ENCODE peak calls at places on chromosomes 7 and 10, in six cellular contexts. K is stomach, Y is GM12878, T is breast epithelium, C is GM23338, F is K562. X is an unnamed sample. For H3K4me1, the result is how much of the 10 kb centered on the place peaks cover.

GRCh38 chr7:26910221-26910620 is 45.8 kb upstream of the SKAP2 start:
- DNase-seq in K (no peak), Y (no peak), T (no peak), C (peak), F (no peak), X (no peak)

GRCh38 chr7:30921951-30922401 is 10.3 kb downstream of the AQP1 start:
- DNase-seq in K (peak), Y (no peak), T (no peak), C (no peak), F (no peak), X (peak)

GRCh38 chr10:79061441-79062315 is 7.1 kb upstream of the ZMIZ1 start:
- DNase-seq in K (peak), Y (no peak), T (peak), C (no peak), F (no peak), X (peak)

GRCh38 chr7:111560773-111561658 is 1.3 kb downstream of the IMMP2L start:
- DNase-seq in K (no peak), Y (no peak), T (no peak), C (peak), F (peak), X (no peak)

GRCh38 chr7:108310351-108310750 is 145.9 kb downstream of the NRCAM start:
- DNase-seq in K (no peak), Y (no peak), T (no peak), C (no peak), F (no peak), X (no peak)

GRCh38 chr10:103193820-103194529 is 903 bp upstream of the NT5C2 start:
- DNase-seq in K (peak), Y (peak), T (no peak), C (peak), F (peak), X (no peak)

GRCh38 chr10:82464419-82464818 is 589.4 kb downstream of the NRG3 start:
- DNase-seq in K (no peak), Y (no peak), T (no peak), C (no peak), F (no peak), X (no peak)

GRCh38 chr10:124698560-124699470 is 45.4 kb downstream of the FAM53B start:
- DNase-seq in K (no peak), Y (no peak), T (no peak), C (no peak), F (no peak), X (no peak)

GRCh38 chr7:143410523-143411004 is 1.9 kb upstream of the EPHA1 start:
- DNase-seq in K (no peak), Y (no peak), T (no peak), C (peak), F (no peak), X (peak)

GRCh38 chr10:131979336-131979735 is 2.4 kb downstream of the BNIP3 start:
- DNase-seq in K (no peak), Y (no peak), T (no peak), C (no peak), F (no peak), X (peak)

GRCh38 chr10:131979821-131980270 is 1.9 kb downstream of the BNIP3 start:
- DNase-seq in K (peak), Y (no peak), T (no peak), C (no peak), F (peak), X (peak)

GRCh38 chr10:131978366-131978765 is 3.4 kb downstream of the BNIP3 start:
- DNase-seq in K (no peak), Y (no peak), T (no peak), C (no peak), F (no peak), X (peak)

GRCh38 chr10:131977323-131978096 is 4.2 kb downstream of the BNIP3 start:
- DNase-seq in K (no peak), Y (no peak), T (no peak), C (no peak), F (no peak), X (peak)

DNA sequence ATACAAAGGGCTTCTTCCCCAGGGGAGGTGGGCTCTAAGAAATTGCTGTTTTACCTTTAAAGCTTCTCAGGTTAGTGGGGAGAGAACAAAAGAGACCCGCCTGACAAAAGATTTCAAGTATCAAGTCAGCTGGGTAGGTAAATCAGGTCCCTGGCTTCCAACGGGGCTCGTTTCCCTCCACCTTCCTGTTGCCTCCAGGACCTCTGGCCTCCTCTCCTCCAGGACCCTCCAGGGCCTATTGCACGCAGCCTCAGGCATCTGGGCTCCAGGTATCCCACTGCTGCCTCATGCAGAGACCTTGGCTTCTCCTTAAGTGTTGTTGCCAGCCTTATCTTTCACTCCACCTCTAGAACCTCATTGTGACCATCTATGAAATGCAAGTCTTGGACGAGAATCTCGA is 2.9 kb downstream of the BNIP3 start:
- DNase-seq in K (no peak), Y (no peak), T (no peak), C (peak), F (no peak), X (peak)
- TF ChIP-seq POLR2AphosphoS5 in K (no peak), Y (no peak), T (no peak), C (no peak), F (no peak), X (no peak)

DNA sequence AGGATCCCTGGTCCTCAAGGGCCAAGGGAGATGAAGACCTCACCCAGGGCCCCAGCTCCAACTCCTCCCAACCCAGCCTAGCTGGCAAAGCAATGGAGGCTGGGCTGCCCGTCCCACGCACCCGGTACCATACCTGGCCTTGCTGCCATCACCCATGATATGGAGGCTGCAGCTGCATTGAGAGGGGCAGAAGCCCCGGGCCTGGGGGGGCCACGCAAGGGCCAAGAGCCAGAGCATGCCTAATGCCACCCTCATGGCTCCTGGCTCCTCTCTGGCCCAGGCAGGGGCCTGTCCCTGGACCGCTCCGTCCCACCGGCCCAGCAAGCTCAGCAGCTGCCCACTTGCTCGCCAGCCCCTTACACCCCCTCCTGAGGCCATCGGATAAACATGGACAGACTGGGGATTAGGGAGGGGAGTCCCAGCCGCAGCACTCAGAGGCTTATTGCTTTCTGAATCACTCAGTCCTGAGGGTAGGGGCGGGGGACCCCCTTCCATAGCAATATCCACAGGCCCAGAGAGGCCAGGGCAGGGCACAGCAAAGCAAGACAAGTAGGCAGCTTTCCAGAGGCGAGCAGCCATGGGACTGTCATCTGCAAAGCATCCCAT is at the start of gene LRIT1:
- DNase-seq in K (no peak), Y (no peak), T (no peak), C (no peak), F (no peak), X (no peak)
- H3K27ac ChIP-seq in K (peak), Y (no peak), T (no peak), C (no peak), F (no peak), X (no peak)

GRCh38 chr10:132534348-132535064 is 3.1 kb upstream of the INPP5A start:
- DNase-seq in K (peak), Y (no peak), T (no peak), C (no peak), F (no peak), X (no peak)
- H3K4me1 ChIP-seq in K (under half), Y (under half), T (under half), C (under half), F (under half), X (under half)

GRCh38 chr10:24899571-24899970 is 52.8 kb downstream of the PRTFDC1 start:
- DNase-seq in K (no peak), Y (no peak), T (no peak), C (no peak), F (no peak), X (no peak)

GRCh38 chr10:24904830-24905229 is 47.6 kb downstream of the PRTFDC1 start:
- DNase-seq in K (no peak), Y (no peak), T (no peak), C (no peak), F (no peak), X (no peak)

GRCh38 chr10:24902400-24902728 is 50.0 kb downstream of the PRTFDC1 start:
- DNase-seq in K (no peak), Y (no peak), T (no peak), C (no peak), F (no peak), X (no peak)

GRCh38 chr10:24900888-24901685 is 51.3 kb downstream of the PRTFDC1 start:
- DNase-seq in K (no peak), Y (peak), T (no peak), C (no peak), F (no peak), X (no peak)

GRCh38 chr10:24901686-24902399 is 50.6 kb downstream of the PRTFDC1 start:
- DNase-seq in K (peak), Y (peak), T (no peak), C (no peak), F (peak), X (no peak)
- TF ChIP-seq POLR2AphosphoS5 in K (no peak), Y (no peak), T (no peak), C (no peak), F (peak), X (no peak)

GRCh38 chr10:51926336-51926735 is 226.9 kb upstream of the CSTF2T start:
- DNase-seq in K (no peak), Y (no peak), T (no peak), C (no peak), F (no peak), X (no peak)
- H3K27ac ChIP-seq in K (no peak), Y (no peak), T (no peak), C (no peak), F (no peak), X (no peak)

X was measured in sigmoid colon.